ENCODE peak calls at places on chromosomes 6 and 20, in seven cellular contexts. W is activated naive CD4-positive, alpha-beta T cell treated with anti-CD3 and anti-CD28 coated beads, Interleukin-2, amount 50 U/mL, for 16 hours; A is midbrain; L is iris pigment epithelial cell; I is SHP77; K is myocyte; O is activated CD4-positive, alpha-beta T cell treated with anti-CD3 and anti-CD28 coated beads for 1 hour. F is an unnamed sample.

GRCh38 chr6:113860165-113860955 is 3.2 kb downstream of the MARCKS start:
- DNase-seq in W (no peak), A (no peak), L (peak), I (no peak), K (peak), O (no peak), F (peak)

GRCh38 chr6:106739387-106739786 is 110.0 kb downstream of the QRSL1 start:
- DNase-seq in W (no peak), A (peak), L (no peak), I (no peak), K (peak), O (no peak), F (peak)

GRCh38 chr6:118408863-118409262 is 139.2 kb upstream of the PLN start:
- DNase-seq in W (no peak), A (no peak), L (no peak), I (no peak), K (no peak), O (no peak), F (no peak)

GRCh38 chr6:136980070-136980469 is 58.0 kb downstream of the SLC35D3 start:
- DNase-seq in W (no peak), A (no peak), L (no peak), I (peak), K (no peak), O (no peak), F (no peak)

GRCh38 chr6:30260036-30260504 is 46.9 kb upstream of the TRIM26 start:
- DNase-seq in W (peak), A (no peak), L (no peak), I (no peak), K (no peak), O (peak), F (no peak)

GRCh38 chr6:13872681-13873080 is 52.1 kb upstream of the RNF182 start:
- DNase-seq in W (no peak), A (no peak), L (no peak), I (no peak), K (no peak), O (no peak), F (no peak)

GRCh38 chr6:4664117-4664626 is 112.0 kb upstream of the CDYL start:
- DNase-seq in W (no peak), A (peak), L (peak), I (no peak), K (peak), O (no peak), F (peak)

GRCh38 chr6:64713175-64713574 is 993.9 kb downstream of the EYS start:
- DNase-seq in W (no peak), A (no peak), L (no peak), I (no peak), K (no peak), O (no peak), F (no peak)

GRCh38 chr20:44616604-44616964 is 34.2 kb downstream of the PKIG start:
- DNase-seq in W (no peak), A (no peak), L (no peak), I (no peak), K (no peak), O (no peak), F (peak)

GRCh38 chr20:62692176-62692575 is 16.5 kb upstream of the NTSR1 start:
- DNase-seq in W (no peak), A (peak), L (no peak), I (no peak), K (peak), O (no peak), F (no peak)

GRCh38 chr20:7362601-7363000 is 577.7 kb downstream of the HAO1 start:
- DNase-seq in W (no peak), A (no peak), L (no peak), I (peak), K (no peak), O (no peak), F (no peak)

GRCh38 chr6:134424795-134425163 is 106.9 kb upstream of the SGK1 start:
- DNase-seq in W (no peak), A (no peak), L (no peak), I (no peak), K (no peak), O (no peak), F (no peak)

GRCh38 chr20:61724376-61724775 is 341.3 kb downstream of the TAF4 start:
- DNase-seq in W (no peak), A (no peak), L (peak), I (peak), K (no peak), O (no peak), F (no peak)

GRCh38 chr20:32772046-32772445 is 9.9 kb downstream of the DNMT3B start:
- DNase-seq in W (no peak), A (no peak), L (no peak), I (no peak), K (no peak), O (no peak), F (no peak)

F was measured in left colon.